ENCODE peak calls at places on chromosomes 16 and 17, in eight cellular contexts. One of them, this sample, is unnamed. For H3K9me3, the result is how much of the 10 kb centered on the place peaks cover.

GRCh38 chr17:7947651-7948050 is 15.6 kb downstream of the CNTROB start:
- DNase-seq in Panc1: no peak
- DNase-seq in spleen: no peak
- DNase-seq in vagina: no peak
- DNase-seq in SK-N-SH: no peak
- DNase-seq in prostate gland: no peak
- DNase-seq in breast epithelium: no peak
- DNase-seq in HCT116: no peak
- DNase-seq in this sample: no peak

GRCh38 chr16:11743308-11744074 is 834 bp upstream of the TXNDC11 start:
- DNase-seq in SK-N-SH: peak
- DNase-seq in HCT116: peak
- DNase-seq in breast epithelium: peak
- DNase-seq in spleen: peak
- DNase-seq in vagina: no peak
- DNase-seq in prostate gland: no peak
- DNase-seq in Panc1: peak
- DNase-seq in this sample: peak

GRCh38 chr17:62692721-62693431 is 65.4 kb downstream of the MRC2 start:
- DNase-seq in prostate gland: no peak
- DNase-seq in vagina: no peak
- DNase-seq in HCT116: no peak
- DNase-seq in breast epithelium: no peak
- DNase-seq in spleen: no peak
- DNase-seq in Panc1: no peak
- DNase-seq in SK-N-SH: peak
- DNase-seq in this sample: no peak

GRCh38 chr16:61858996-61859395 is 177.2 kb downstream of the CDH8 start:
- DNase-seq in SK-N-SH: no peak
- DNase-seq in prostate gland: no peak
- DNase-seq in breast epithelium: no peak
- DNase-seq in spleen: no peak
- DNase-seq in Panc1: no peak
- DNase-seq in HCT116: no peak
- DNase-seq in vagina: no peak
- DNase-seq in this sample: no peak

GRCh38 chr17:28916302-28916934 is 13.5 kb upstream of the DHRS13 start:
- DNase-seq in SK-N-SH: peak
- DNase-seq in spleen: no peak
- DNase-seq in prostate gland: peak
- DNase-seq in Panc1: no peak
- DNase-seq in breast epithelium: no peak
- DNase-seq in vagina: no peak
- DNase-seq in HCT116: peak
- DNase-seq in this sample: peak

GRCh38 chr16:66809765-66810164 is 8.4 kb upstream of the TERB1 start:
- DNase-seq in spleen: no peak
- DNase-seq in HCT116: no peak
- DNase-seq in breast epithelium: no peak
- DNase-seq in vagina: no peak
- DNase-seq in SK-N-SH: no peak
- DNase-seq in Panc1: no peak
- DNase-seq in prostate gland: no peak
- DNase-seq in this sample: no peak

GRCh38 chr16:88923926-88924833 is 52.8 kb downstream of the CBFA2T3 start:
- DNase-seq in breast epithelium: no peak
- DNase-seq in HCT116: no peak
- DNase-seq in vagina: no peak
- DNase-seq in spleen: no peak
- DNase-seq in prostate gland: no peak
- DNase-seq in SK-N-SH: no peak
- DNase-seq in Panc1: no peak
- DNase-seq in this sample: no peak

GRCh38 chr17:32486091-32486700 is 597 bp upstream of the CDK5R1 start:
- DNase-seq in breast epithelium: no peak
- DNase-seq in vagina: no peak
- DNase-seq in Panc1: no peak
- DNase-seq in HCT116: peak
- DNase-seq in spleen: peak
- DNase-seq in prostate gland: peak
- DNase-seq in SK-N-SH: peak
- DNase-seq in this sample: peak

GRCh38 chr17:48597775-48598631 is 4.4 kb upstream of the HOXB5 start:
- DNase-seq in Panc1: no peak
- DNase-seq in HCT116: no peak
- DNase-seq in breast epithelium: no peak
- DNase-seq in spleen: peak
- DNase-seq in SK-N-SH: no peak
- DNase-seq in vagina: no peak
- DNase-seq in prostate gland: no peak
- DNase-seq in this sample: peak

GRCh38 chr16:89009343-89010209 is 32.6 kb upstream of the CBFA2T3 start:
- DNase-seq in spleen: peak
- DNase-seq in Panc1: no peak
- DNase-seq in SK-N-SH: no peak
- DNase-seq in prostate gland: no peak
- DNase-seq in breast epithelium: no peak
- DNase-seq in vagina: no peak
- DNase-seq in HCT116: no peak
- DNase-seq in this sample: peak

GRCh38 chr16:72937360-72937759 is 110.6 kb downstream of the ZFHX3 start:
- DNase-seq in SK-N-SH: no peak
- DNase-seq in Panc1: no peak
- DNase-seq in vagina: no peak
- DNase-seq in HCT116: no peak
- DNase-seq in breast epithelium: no peak
- DNase-seq in prostate gland: no peak
- DNase-seq in spleen: peak
- DNase-seq in this sample: no peak

GRCh38 chr17:3647251-3647650 is 10.7 kb downstream of the CTNS start:
- DNase-seq in HCT116: no peak
- DNase-seq in spleen: no peak
- DNase-seq in Panc1: no peak
- DNase-seq in SK-N-SH: no peak
- DNase-seq in breast epithelium: no peak
- DNase-seq in prostate gland: no peak
- DNase-seq in vagina: no peak
- DNase-seq in this sample: no peak

GRCh38 chr16:52384378-52384777 is 162.6 kb downstream of the TOX3 start:
- DNase-seq in vagina: no peak
- DNase-seq in SK-N-SH: no peak
- DNase-seq in HCT116: no peak
- DNase-seq in spleen: no peak
- DNase-seq in prostate gland: no peak
- DNase-seq in Panc1: no peak
- DNase-seq in breast epithelium: no peak
- DNase-seq in this sample: no peak

GRCh38 chr17:79008666-79009387 is 737 bp downstream of the CANT1 start:
- DNase-seq in HCT116: no peak
- DNase-seq in breast epithelium: no peak
- DNase-seq in spleen: peak
- DNase-seq in prostate gland: no peak
- DNase-seq in Panc1: no peak
- DNase-seq in vagina: no peak
- DNase-seq in SK-N-SH: peak
- DNase-seq in this sample: no peak

GRCh38 chr17:35612924-35613521 is 25.9 kb downstream of the AP2B1 start:
- DNase-seq in prostate gland: peak
- DNase-seq in Panc1: no peak
- DNase-seq in SK-N-SH: peak
- DNase-seq in HCT116: peak
- DNase-seq in spleen: no peak
- DNase-seq in vagina: no peak
- DNase-seq in breast epithelium: no peak
- DNase-seq in this sample: peak

GRCh38 chr17:64679710-64680216 is 17.7 kb upstream of the SMURF2 start:
- DNase-seq in SK-N-SH: no peak
- DNase-seq in breast epithelium: no peak
- DNase-seq in HCT116: peak
- DNase-seq in Panc1: no peak
- DNase-seq in prostate gland: no peak
- DNase-seq in vagina: no peak
- DNase-seq in spleen: no peak
- DNase-seq in this sample: peak

GRCh38 chr17:20270336-20270735 is 197.0 kb downstream of the LGALS9B start:
- DNase-seq in breast epithelium: no peak
- DNase-seq in vagina: no peak
- DNase-seq in Panc1: no peak
- DNase-seq in HCT116: no peak
- DNase-seq in prostate gland: no peak
- DNase-seq in SK-N-SH: no peak
- DNase-seq in spleen: no peak
- DNase-seq in this sample: no peak

GRCh38 chr17:916315-916714 is 63.3 kb downstream of the NXN start:
- DNase-seq in HCT116: no peak
- DNase-seq in prostate gland: no peak
- DNase-seq in spleen: no peak
- DNase-seq in vagina: no peak
- DNase-seq in breast epithelium: no peak
- DNase-seq in Panc1: no peak
- DNase-seq in SK-N-SH: no peak
- DNase-seq in this sample: no peak
- TF ChIP-seq CTCF in HCT116: no peak
- TF ChIP-seq CTCF in prostate gland: no peak
- TF ChIP-seq CTCF in spleen: no peak
- TF ChIP-seq CTCF in vagina: no peak
- TF ChIP-seq CTCF in breast epithelium: no peak
- TF ChIP-seq CTCF in Panc1: no peak
- TF ChIP-seq CTCF in SK-N-SH: peak
- TF ChIP-seq CTCF in this sample: peak

DNA sequence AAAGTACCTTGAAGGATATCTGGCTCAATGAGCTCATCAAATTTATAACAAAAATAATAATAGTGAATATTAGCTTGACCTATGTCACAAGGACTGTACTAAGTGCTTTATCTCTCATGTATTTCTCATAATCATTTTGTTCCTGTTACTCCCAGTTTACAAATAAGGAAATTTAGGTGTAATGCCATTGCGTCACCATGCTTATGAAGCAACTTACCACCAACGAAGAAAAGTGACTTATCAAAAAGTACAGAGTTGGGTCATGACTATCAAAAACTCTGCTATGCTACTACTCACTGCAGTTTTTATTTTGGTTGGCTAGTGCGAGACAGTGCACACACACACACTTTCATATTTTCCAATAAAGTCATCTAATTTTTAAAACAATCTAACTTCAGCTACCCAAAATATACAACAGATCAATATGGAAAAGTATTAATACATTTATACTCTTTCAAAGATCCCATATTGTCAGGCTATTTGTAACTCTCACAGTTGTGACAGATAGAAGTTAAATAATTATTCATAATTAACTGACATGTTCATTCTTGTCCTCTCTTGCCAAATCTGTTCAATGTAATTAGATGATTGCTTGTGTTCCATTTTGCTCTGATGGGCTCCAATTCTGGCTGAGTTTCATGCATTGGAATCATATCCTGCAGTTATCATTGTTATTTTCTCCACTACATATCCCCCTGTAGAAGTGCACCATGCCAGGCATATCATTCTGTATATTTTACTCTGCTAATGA is 119.4 kb downstream of the KCNJ2 start:
- DNase-seq in breast epithelium: no peak
- DNase-seq in prostate gland: no peak
- DNase-seq in Panc1: no peak
- DNase-seq in HCT116: no peak
- DNase-seq in vagina: no peak
- DNase-seq in spleen: no peak
- DNase-seq in SK-N-SH: no peak
- DNase-seq in this sample: no peak
- H3K9me3 ChIP-seq in breast epithelium: under half
- H3K9me3 ChIP-seq in prostate gland: under half
- H3K9me3 ChIP-seq in Panc1: under half
- H3K9me3 ChIP-seq in HCT116: under half
- H3K9me3 ChIP-seq in vagina: under half
- H3K9me3 ChIP-seq in spleen: under half
- H3K9me3 ChIP-seq in SK-N-SH: under half
- H3K9me3 ChIP-seq in this sample: under half

DNA sequence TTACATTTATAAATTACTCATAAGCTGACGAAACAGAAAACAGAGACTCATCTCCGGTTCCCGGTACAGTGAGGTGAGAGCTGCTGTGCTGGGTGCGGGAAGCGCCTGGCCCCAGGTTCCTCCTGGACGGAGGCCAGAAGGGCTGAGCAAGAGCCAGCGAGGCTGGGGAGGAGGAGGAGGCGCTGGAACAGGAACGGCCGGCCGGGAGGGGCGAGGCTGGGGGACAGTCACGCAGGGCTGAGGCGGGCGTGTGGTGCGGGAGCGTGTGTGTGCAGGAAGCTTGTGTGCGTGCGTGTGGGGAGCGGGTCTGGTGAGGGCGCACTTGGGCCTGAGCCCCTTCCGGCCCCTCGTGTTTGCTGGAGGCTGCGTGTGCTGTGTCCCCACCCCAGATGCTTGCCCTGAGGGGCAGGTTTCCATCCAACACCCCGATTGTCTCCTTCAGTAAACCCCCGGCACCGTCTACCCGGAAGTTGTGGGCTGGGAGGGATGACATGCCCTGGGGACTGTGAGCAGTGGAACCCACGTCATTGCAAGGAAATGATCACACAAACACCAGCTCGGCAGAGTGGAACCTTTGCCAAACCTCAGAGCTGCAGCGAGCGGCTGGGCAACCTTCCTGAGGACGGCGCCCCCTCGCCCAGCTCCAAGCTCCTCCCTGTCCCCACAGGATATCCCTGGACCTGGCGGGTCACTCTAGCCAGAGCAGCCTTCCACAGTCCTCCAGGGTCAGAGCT is 19.4 kb downstream of the CD7 start:
- DNase-seq in HCT116: no peak
- DNase-seq in vagina: peak
- DNase-seq in prostate gland: peak
- DNase-seq in breast epithelium: peak
- DNase-seq in Panc1: peak
- DNase-seq in spleen: peak
- DNase-seq in SK-N-SH: peak
- DNase-seq in this sample: peak
- TF ChIP-seq POLR2AphosphoS5 in HCT116: peak
- TF ChIP-seq POLR2AphosphoS5 in vagina: peak
- TF ChIP-seq POLR2AphosphoS5 in prostate gland: peak
- TF ChIP-seq POLR2AphosphoS5 in breast epithelium: peak
- TF ChIP-seq POLR2AphosphoS5 in Panc1: peak
- TF ChIP-seq POLR2AphosphoS5 in spleen: peak
- TF ChIP-seq POLR2AphosphoS5 in SK-N-SH: peak
- TF ChIP-seq POLR2AphosphoS5 in this sample: peak

GRCh38 chr17:72294487-72294893 is 173.7 kb downstream of the SOX9 start:
- DNase-seq in spleen: no peak
- DNase-seq in SK-N-SH: no peak
- DNase-seq in HCT116: no peak
- DNase-seq in breast epithelium: no peak
- DNase-seq in Panc1: no peak
- DNase-seq in vagina: no peak
- DNase-seq in prostate gland: no peak
- DNase-seq in this sample: no peak
- TF ChIP-seq CTCF in spleen: no peak
- TF ChIP-seq CTCF in SK-N-SH: no peak
- TF ChIP-seq CTCF in HCT116: no peak
- TF ChIP-seq CTCF in breast epithelium: no peak
- TF ChIP-seq CTCF in Panc1: no peak
- TF ChIP-seq CTCF in vagina: no peak
- TF ChIP-seq CTCF in prostate gland: no peak
- TF ChIP-seq CTCF in this sample: no peak

DNA sequence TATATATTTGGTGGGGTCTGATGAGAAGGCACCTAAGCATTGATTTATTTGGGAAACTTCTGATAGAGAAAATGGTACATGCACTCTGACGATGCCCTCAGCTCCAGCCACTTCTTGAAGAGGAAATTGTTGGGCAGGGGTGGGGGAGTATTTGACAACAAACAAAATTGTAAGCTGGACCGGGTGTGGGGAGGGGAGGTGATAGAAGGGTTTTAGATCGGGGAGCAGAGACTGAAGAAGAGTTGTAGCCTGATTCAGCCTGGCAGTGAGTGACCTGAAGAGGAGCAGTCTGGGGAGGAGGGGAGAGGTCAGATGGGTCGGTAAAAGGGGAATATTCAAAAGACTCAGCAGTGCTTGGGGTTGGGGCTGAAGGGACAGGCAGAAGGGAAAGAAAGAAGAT is 2284.7 kb downstream of the TP53TG3F start:
- DNase-seq in Panc1: no peak
- DNase-seq in breast epithelium: no peak
- DNase-seq in HCT116: no peak
- DNase-seq in spleen: no peak
- DNase-seq in vagina: peak
- DNase-seq in SK-N-SH: no peak
- DNase-seq in prostate gland: no peak
- DNase-seq in this sample: no peak
- H3K9me3 ChIP-seq in Panc1: under half
- H3K9me3 ChIP-seq in breast epithelium: under half
- H3K9me3 ChIP-seq in HCT116: under half
- H3K9me3 ChIP-seq in spleen: under half
- H3K9me3 ChIP-seq in vagina: under half
- H3K9me3 ChIP-seq in SK-N-SH: under half
- H3K9me3 ChIP-seq in prostate gland: under half
- H3K9me3 ChIP-seq in this sample: under half